ENCODE peak calls at places on chromosomes 16 and 17, in nine cellular contexts. K is left ventricle myocardium superior, Y is esophagus muscularis mucosa, Q is GM13976, P is LHCN-M2, G is iPS DF 6.9, L is IMR-90, X is bronchial epithelial cell, I is NCI-H345. U is an unnamed sample.

GRCh38 chr17:65434251-65434650 is 127.2 kb downstream of the AXIN2 start:
- DNase-seq in K (no peak), Y (no peak), Q (no peak), P (peak; percentile 65), G (no peak), L (no peak), X (no peak), I (no peak), U (no peak)

GRCh38 chr17:78839762-78840529 is 668 bp downstream of the USP36 start:
- DNase-seq in K (peak; percentile 67), Y (no peak), Q (peak; percentile 63), P (peak; percentile 17), G (no peak), L (peak; percentile 76), X (peak; percentile 4), I (no peak), U (no peak)

GRCh38 chr17:4715071-4715749 is 4.8 kb downstream of the ARRB2 start:
- DNase-seq in K (no peak), Y (no peak), Q (peak; percentile 61), P (no peak), G (no peak), L (no peak), X (no peak), I (no peak), U (no peak)

GRCh38 chr16:582218-582613 is 7.7 kb upstream of the RAB40C start:
- DNase-seq in K (no peak), Y (no peak), Q (no peak), P (no peak), G (no peak), L (no peak), X (no peak), I (no peak), U (no peak)

GRCh38 chr17:64278614-64279013 is 15.6 kb upstream of the TEX2 start:
- DNase-seq in K (no peak), Y (no peak), Q (no peak), P (peak; percentile 56), G (no peak), L (peak; percentile 71), X (peak; percentile 98), I (no peak), U (no peak)

GRCh38 chr16:69465083-69465721 is 40.8 kb downstream of the CYB5B start:
- DNase-seq in K (no peak), Y (no peak), Q (no peak), P (peak; percentile 12), G (no peak), L (peak; percentile 79), X (no peak), I (no peak), U (no peak)

GRCh38 chr16:84879569-84880487 is 60.0 kb downstream of the CRISPLD2 start:
- DNase-seq in K (no peak), Y (no peak), Q (no peak), P (no peak), G (no peak), L (no peak), X (peak; percentile 85), I (no peak), U (no peak)

GRCh38 chr16:78098087-78098486 is 1.4 kb upstream of the WWOX start:
- DNase-seq in K (no peak), Y (no peak), Q (no peak), P (no peak), G (no peak), L (no peak), X (no peak), I (no peak), U (no peak)

GRCh38 chr16:66619534-66620418 is 15.3 kb downstream of the CMTM3 start:
- DNase-seq in K (no peak), Y (no peak), Q (peak; percentile 52), P (peak; percentile 68), G (no peak), L (peak; percentile 65), X (peak; percentile 41), I (no peak), U (no peak)

GRCh38 chr17:17814162-17815061 is 22.4 kb downstream of the SREBF1 start:
- DNase-seq in K (no peak), Y (no peak), Q (no peak), P (no peak), G (no peak), L (no peak), X (no peak), I (no peak), U (no peak)

GRCh38 chr16:84617068-84617630 is 729 bp downstream of the COTL1 start:
- DNase-seq in K (no peak), Y (no peak), Q (peak; percentile 58), P (no peak), G (no peak), L (no peak), X (no peak), I (peak; percentile 9), U (no peak)